ENCODE peak calls at places on chromosomes 2 and 18, in seven cellular contexts. J is fibroblast of pulmonary artery, F is A172, R is foreskin fibroblast, A is KBM-7, X is right cardiac atrium, D is M059J. P is an unnamed sample.

GRCh38 chr2:237474931-237475703 is 11.9 kb upstream of the MLPH start:
- DNase-seq in J (peak; percentile 81), F (peak; percentile 67), R (peak; percentile 71), A (peak; percentile 60), X (peak; percentile 85), D (peak; percentile 70), P (peak; percentile 31)

GRCh38 chr2:68086166-68086565 is 23.4 kb upstream of the C1D start:
- DNase-seq in J (no peak), F (no peak), R (no peak), A (no peak), X (no peak), D (no peak), P (no peak)

GRCh38 chr18:50083708-50084107 is 111.2 kb downstream of the MYO5B start:
- DNase-seq in J (no peak), F (no peak), R (no peak), A (no peak), X (no peak), D (no peak), P (no peak)

GRCh38 chr2:208319403-208319802 is 53.3 kb downstream of the PIKFYVE start:
- DNase-seq in J (peak; percentile 7), F (no peak), R (no peak), A (no peak), X (no peak), D (peak; percentile 3), P (no peak)

GRCh38 chr2:202269585-202269984 is 4.0 kb downstream of the NOP58 start:
- DNase-seq in J (no peak), F (no peak), R (no peak), A (peak; percentile 56), X (no peak), D (no peak), P (no peak)

GRCh38 chr2:40457846-40458245 is 6.0 kb upstream of the SLC8A1 start:
- DNase-seq in J (no peak), F (peak; percentile 41), R (no peak), A (no peak), X (no peak), D (peak; percentile 80), P (no peak)

GRCh38 chr2:21098294-21098693 is 25.5 kb upstream of the TDRD15 start:
- DNase-seq in J (no peak), F (no peak), R (no peak), A (no peak), X (no peak), D (no peak), P (no peak)

GRCh38 chr2:81576713-81577112 is 1272.2 kb upstream of the LRRTM1 start:
- DNase-seq in J (no peak), F (no peak), R (no peak), A (no peak), X (no peak), D (peak; percentile 17), P (no peak)

GRCh38 chr2:230798769-230799399 is 65.9 kb upstream of the ITM2C start:
- DNase-seq in J (peak; percentile 76), F (peak; percentile 48), R (peak; percentile 44), A (peak; percentile 69), X (no peak), D (peak; percentile 65), P (no peak)

GRCh38 chr18:9475643-9476580 is 599 bp downstream of the RALBP1 start:
- DNase-seq in J (peak; percentile 29), F (peak; percentile 40), R (peak; percentile 38), A (peak; percentile 62), X (no peak), D (peak; percentile 52), P (no peak)

GRCh38 chr2:85401844-85402243 is 8.3 kb downstream of the CAPG start:
- DNase-seq in J (no peak), F (no peak), R (no peak), A (peak; percentile 78), X (no peak), D (no peak), P (no peak)

GRCh38 chr2:65722028-65722427 is 289.6 kb upstream of the SPRED2 start:
- DNase-seq in J (peak; percentile 12), F (peak; percentile 17), R (no peak), A (peak; percentile 2), X (peak; percentile 30), D (peak; percentile 12), P (peak; percentile 7)

GRCh38 chr2:167212054-167212648 is 323.9 kb downstream of the XIRP2 start:
- DNase-seq in J (peak; percentile 75), F (peak; percentile 57), R (peak; percentile 33), A (peak; percentile 45), X (no peak), D (peak; percentile 45), P (peak; percentile 37)

GRCh38 chr2:195532628-195533271 is 124.3 kb upstream of the SLC39A10 start:
- DNase-seq in J (peak; percentile 44), F (peak; percentile 18), R (no peak), A (peak; percentile 67), X (no peak), D (peak; percentile 54), P (no peak)

GRCh38 chr2:27741673-27742072 is 29.8 kb upstream of the MRPL33 start:
- DNase-seq in J (no peak), F (no peak), R (no peak), A (no peak), X (no peak), D (peak; percentile 59), P (no peak)

GRCh38 chr18:13272411-13272810 is 53.9 kb downstream of the LDLRAD4 start:
- DNase-seq in J (no peak), F (no peak), R (no peak), A (no peak), X (no peak), D (no peak), P (no peak)

GRCh38 chr2:193373139-193373538 is 1178.4 kb upstream of the TMEFF2 start:
- DNase-seq in J (no peak), F (peak; percentile 8), R (no peak), A (no peak), X (no peak), D (no peak), P (no peak)

GRCh38 chr2:23803965-23804542 is 122.9 kb downstream of the ATAD2B start:
- DNase-seq in J (peak; percentile 33), F (peak; percentile 47), R (peak; percentile 4), A (peak; percentile 26), X (peak; percentile 23), D (peak; percentile 21), P (no peak)

GRCh38 chr2:191636235-191636543 is 41.7 kb upstream of the NABP1 start:
- DNase-seq in J (peak; percentile 62), F (peak; percentile 89), R (peak; percentile 79), A (no peak), X (no peak), D (peak; percentile 94), P (no peak)

GRCh38 chr2:209868595-209868994 is 97.0 kb downstream of the UNC80 start:
- DNase-seq in J (no peak), F (no peak), R (no peak), A (no peak), X (no peak), D (no peak), P (no peak)

GRCh38 chr2:214774108-214774507 is 35.4 kb downstream of the BARD1 start:
- DNase-seq in J (peak; percentile 21), F (no peak), R (peak; percentile 52), A (no peak), X (no peak), D (peak; percentile 51), P (no peak)

GRCh38 chr2:143282684-143283083 is 153.5 kb downstream of the ARHGAP15 start:
- DNase-seq in J (no peak), F (no peak), R (no peak), A (peak; percentile 40), X (no peak), D (no peak), P (no peak)